ENCODE peak calls at places on chromosome 10, in four cellular contexts. E is hepatocyte, J is fibroblast of lung, V is PC-3. Z is an unnamed sample. For H3K4me1, the result is how much of the 10 kb centered on the place peaks cover.

GRCh38 chr10:71392292-71392691 is 4.4 kb upstream of the CDH23 start:
- DNase-seq in E (no peak), V (no peak), J (no peak), Z (no peak)

GRCh38 chr10:95327367-95327766 is 36.6 kb upstream of the PDLIM1 start:
- DNase-seq in E (peak), J (peak), V (peak), Z (no peak)

GRCh38 chr10:11687357-11687771 is 54.8 kb upstream of the ECHDC3 start:
- DNase-seq in J (no peak), V (peak), E (peak), Z (peak)

GRCh38 chr10:55174419-55174818 is 373.4 kb upstream of the PCDH15 start:
- DNase-seq in J (no peak), E (no peak), V (peak), Z (peak)

GRCh38 chr10:129417882-129418281 is 49.2 kb upstream of the MGMT start:
- DNase-seq in V (no peak), J (peak), E (no peak), Z (no peak)

GRCh38 chr10:23980054-23980453 is 228.9 kb upstream of the KIAA1217 start:
- DNase-seq in V (no peak), E (peak), J (no peak), Z (no peak)

GRCh38 chr10:34786464-34786863 is 28.6 kb downstream of the PARD3 start:
- DNase-seq in E (no peak), V (peak), J (no peak), Z (no peak)

GRCh38 chr10:94103902-94104301 is 110.2 kb downstream of the PLCE1 start:
- DNase-seq in E (peak), V (peak), J (peak), Z (no peak)

GRCh38 chr10:111835562-111835961 is 348.0 kb downstream of the GPAM start:
- DNase-seq in J (peak), E (no peak), V (no peak), Z (no peak)

GRCh38 chr10:129853236-129853946 is 110.7 kb downstream of the EBF3 start:
- DNase-seq in V (peak), E (peak), J (peak), Z (no peak)

GRCh38 chr10:25912796-25913195 is 21.2 kb upstream of the MYO3A start:
- DNase-seq in V (no peak), E (no peak), J (no peak), Z (peak)

GRCh38 chr10:76576276-76576962 is 1061.2 kb downstream of the KCNMA1 start:
- DNase-seq in J (peak), E (no peak), V (no peak), Z (no peak)

GRCh38 chr10:5413012-5413938 is 918 bp downstream of the NET1 start:
- DNase-seq in J (peak), V (peak), E (peak), Z (peak)

GRCh38 chr10:75236178-75236825 is 545 bp upstream of the COMTD1 start:
- DNase-seq in V (no peak), E (no peak), J (no peak), Z (no peak)

GRCh38 chr10:98055875-98056516 is 25.6 kb upstream of the CRTAC1 start:
- DNase-seq in E (peak), V (peak), J (no peak), Z (peak)

GRCh38 chr10:30751678-30752331 is 122.3 kb upstream of the LYZL2 start:
- DNase-seq in E (peak), J (peak), V (peak), Z (peak)

GRCh38 chr10:76086571-76087260 is 655.3 kb downstream of the LRMDA start:
- DNase-seq in J (peak), V (peak), E (peak), Z (peak)

GRCh38 chr10:113133497-113133896 is 183.4 kb downstream of the TCF7L2 start:
- DNase-seq in E (no peak), J (peak), V (no peak), Z (no peak)

GRCh38 chr10:84762754-84763394 is 434.5 kb downstream of the CCSER2 start:
- DNase-seq in J (no peak), E (no peak), V (no peak), Z (peak)

GRCh38 chr10:21517983-21518628 is 7.4 kb downstream of the SKIDA1 start:
- DNase-seq in E (no peak), V (peak), J (peak), Z (peak)

GRCh38 chr10:33720161-33720560 is 385.7 kb upstream of the NRP1 start:
- DNase-seq in J (no peak), E (no peak), V (no peak), Z (no peak)

GRCh38 chr10:5816170-5816569 is 2.9 kb upstream of the GDI2 start:
- DNase-seq in J (no peak), E (no peak), V (no peak), Z (no peak)

GRCh38 chr10:47413531-47414226 is 29.6 kb upstream of the ZNF488 start:
- DNase-seq in V (no peak), E (no peak), J (no peak), Z (no peak)

GRCh38 chr10:27252267-27253000 is 11.8 kb upstream of the ACBD5 start:
- DNase-seq in J (peak), E (peak), V (no peak), Z (peak)

GRCh38 chr10:82288461-82288881 is 413.5 kb downstream of the NRG3 start:
- DNase-seq in E (no peak), J (no peak), V (no peak), Z (no peak)

GRCh38 chr10:184911-185310 is 49.7 kb downstream of the ZMYND11 start:
- DNase-seq in V (peak), E (no peak), J (peak), Z (no peak)

GRCh38 chr10:17348111-17349008 is 106.0 kb downstream of the ST8SIA6 start:
- DNase-seq in J (peak), V (peak), E (peak), Z (peak)

GRCh38 chr10:92753865-92754264 is 64.1 kb downstream of the HHEX start:
- DNase-seq in V (no peak), J (no peak), E (no peak), Z (no peak)
- H3K4me1 ChIP-seq in V (under half), J (under half), E (under half), Z (under half)

GRCh38 chr10:132654121-132654571 is 116.6 kb downstream of the INPP5A start:
- DNase-seq in E (no peak), V (no peak), J (no peak), Z (no peak)

GRCh38 chr10:132655735-132656134 is 118.1 kb downstream of the INPP5A start:
- DNase-seq in V (no peak), E (no peak), J (no peak), Z (no peak)

GRCh38 chr10:132656283-132657126 is 118.9 kb downstream of the INPP5A start:
- DNase-seq in E (no peak), V (no peak), J (no peak), Z (no peak)

GRCh38 chr10:132653721-132654120 is 116.1 kb downstream of the INPP5A start:
- DNase-seq in V (no peak), E (no peak), J (no peak), Z (no peak)

GRCh38 chr10:132654708-132655661 is 117.4 kb downstream of the INPP5A start:
- DNase-seq in V (peak), J (peak), E (peak), Z (peak)
- TF ChIP-seq EZH2 in V (no peak), J (no peak), E (no peak), Z (no peak)

GRCh38 chr10:80204193-80204714 is 1.1 kb downstream of the ANXA11 start:
- DNase-seq in V (peak), J (no peak), E (peak), Z (peak)
- H3K4me1 ChIP-seq in V (half or more), J (under half), E (half or more), Z (under half)

GRCh38 chr10:100562008-100562672 is 26.4 kb downstream of the HIF1AN start:
- DNase-seq in V (peak), E (peak), J (peak), Z (peak)
- TF ChIP-seq EZH2 in V (no peak), E (no peak), J (peak), Z (no peak)

GRCh38 chr10:114547466-114547865 is 110.6 kb downstream of the ABLIM1 start:
- DNase-seq in V (no peak), E (no peak), J (no peak), Z (no peak)
- H3K4me1 ChIP-seq in V (under half), E (under half), J (under half), Z (under half)

DNA sequence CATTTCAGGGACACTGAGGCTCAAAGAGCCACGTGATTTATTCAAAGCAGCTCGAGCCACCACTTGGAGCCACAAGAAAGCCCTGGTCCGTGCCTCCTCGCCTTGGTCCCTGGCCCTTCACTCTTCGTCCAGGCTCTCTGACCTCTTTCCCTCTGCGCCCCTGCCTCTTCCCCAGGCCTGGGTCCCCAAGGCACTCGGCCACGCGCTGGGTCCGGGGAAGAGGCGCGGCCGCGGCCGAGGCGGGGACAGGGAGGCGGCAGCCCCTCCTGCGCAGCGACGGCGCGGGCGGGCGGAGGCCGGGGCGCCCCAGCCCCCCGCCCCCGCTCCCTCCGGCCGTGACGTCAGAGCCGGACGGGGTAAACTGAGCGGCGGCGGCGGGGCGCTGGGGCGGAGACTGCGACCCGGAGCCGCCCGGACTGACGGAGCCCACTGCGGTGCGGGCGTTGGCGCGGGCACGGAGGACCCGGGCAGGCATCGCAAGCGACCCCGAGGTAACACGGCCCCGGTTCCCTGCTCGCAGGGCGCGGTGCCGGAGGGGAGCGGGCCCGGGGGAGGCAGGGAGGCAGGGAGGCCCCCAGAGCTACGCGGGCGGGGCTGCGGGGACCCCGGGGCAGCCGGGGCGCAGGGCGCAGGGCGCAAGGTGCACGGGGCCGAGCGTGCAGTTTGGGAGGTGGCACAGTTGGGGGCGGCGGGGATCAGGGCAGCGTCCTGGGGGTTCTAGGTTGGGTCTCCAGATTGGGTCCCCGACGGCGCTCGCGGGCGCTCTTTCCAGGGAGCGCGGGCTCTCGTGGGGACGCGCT is at the start of gene SLC18A2:
- DNase-seq in V (no peak), E (no peak), J (no peak), Z (peak)
- TF ChIP-seq EZH2 in V (no peak), E (peak), J (peak), Z (no peak)

GRCh38 chr10:78515037-78515872 is 481.6 kb downstream of the RPS24 start:
- DNase-seq in J (peak), V (peak), E (no peak), Z (no peak)

GRCh38 chr10:78513986-78514385 is 480.3 kb downstream of the RPS24 start:
- DNase-seq in V (no peak), J (no peak), E (no peak), Z (no peak)

GRCh38 chr10:78513330-78513729 is 479.7 kb downstream of the RPS24 start:
- DNase-seq in J (no peak), V (peak), E (no peak), Z (no peak)

GRCh38 chr10:78515873-78516153 is 482.1 kb downstream of the RPS24 start:
- DNase-seq in E (no peak), J (no peak), V (no peak), Z (no peak)

DNA sequence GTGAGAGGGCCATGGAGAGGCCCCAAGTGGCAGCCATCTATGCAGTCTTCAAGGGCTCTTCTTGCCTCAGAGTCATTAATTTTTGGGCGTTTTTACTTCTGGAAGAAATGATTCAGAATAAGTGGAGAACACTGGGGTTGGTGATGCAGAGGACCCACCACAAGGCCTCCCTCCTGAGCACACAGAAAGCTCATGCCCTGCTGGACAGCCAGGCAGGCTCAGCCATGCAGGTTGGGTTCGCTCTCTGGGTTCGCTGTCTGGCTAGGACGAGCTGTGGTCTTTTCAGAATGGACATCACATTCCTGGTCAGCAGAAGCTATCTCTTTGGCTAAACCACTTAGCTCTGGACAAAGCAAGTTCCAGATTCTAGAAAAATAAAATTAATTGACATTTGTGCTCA is 480.8 kb downstream of the RPS24 start:
- DNase-seq in E (no peak), V (no peak), J (no peak), Z (no peak)
- H3K4me1 ChIP-seq in E (under half), V (under half), J (under half), Z (under half)

DNA sequence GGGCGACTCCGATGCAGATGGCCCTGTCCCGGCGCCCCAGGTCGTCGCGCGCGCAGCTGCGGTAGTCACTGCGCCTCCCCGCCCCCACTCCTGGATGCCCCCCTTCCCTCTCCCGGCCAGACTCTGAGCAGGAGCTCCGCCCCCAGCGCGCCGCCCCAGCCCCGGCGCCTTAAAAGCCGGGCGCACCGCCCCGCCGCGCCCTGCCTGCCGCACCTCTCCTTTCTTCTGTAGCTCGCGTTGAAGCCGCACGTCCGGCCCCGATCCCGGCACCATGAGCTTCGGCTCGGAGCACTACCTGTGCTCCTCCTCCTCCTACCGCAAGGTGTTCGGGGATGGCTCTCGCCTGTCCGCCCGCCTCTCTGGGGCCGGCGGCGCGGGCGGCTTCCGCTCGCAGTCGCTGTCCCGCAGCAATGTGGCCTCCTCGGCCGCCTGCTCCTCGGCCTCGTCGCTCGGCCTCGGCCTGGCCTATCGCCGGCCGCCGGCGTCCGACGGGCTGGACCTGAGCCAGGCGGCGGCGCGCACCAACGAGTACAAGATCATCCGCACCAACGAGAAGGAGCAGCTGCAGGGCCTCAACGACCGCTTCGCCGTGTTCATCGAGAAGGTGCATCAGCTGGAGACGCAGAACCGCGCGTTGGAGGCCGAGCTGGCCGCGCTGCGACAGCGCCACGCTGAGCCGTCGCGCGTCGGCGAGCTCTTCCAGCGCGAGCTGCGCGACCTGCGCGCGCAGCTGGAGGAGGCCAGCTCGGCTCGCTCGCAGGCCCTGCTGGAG is at the start of gene INA:
- DNase-seq in V (no peak), E (peak), J (peak), Z (peak)
- TF ChIP-seq EZH2 in V (no peak), E (peak), J (peak), Z (peak)